ENCODE peak calls at places on chromosomes 11 and 22, in seven cellular contexts. C, N, H, X, I, Q and D are unnamed samples.

GRCh38 chr22:17954200-17954859 is 70.0 kb downstream of the MICAL3 start:
- DNase-seq in C (peak; percentile 95), N (no peak), H (no peak), X (no peak), I (no peak), Q (no peak), D (peak; percentile 97)

GRCh38 chr11:9273430-9274336 is 8.5 kb upstream of the DENND5A start:
- DNase-seq in C (no peak), N (peak; percentile 38), H (peak; percentile 36), X (no peak), I (no peak), Q (no peak), D (peak; percentile 26)

GRCh38 chr11:12482839-12483238 is 105.5 kb downstream of the PARVA start:
- DNase-seq in C (no peak), N (no peak), H (no peak), X (no peak), I (no peak), Q (peak; percentile 63), D (no peak)

GRCh38 chr11:64340671-64341335 is 799 bp downstream of the CCDC88B start:
- DNase-seq in C (no peak), N (no peak), H (no peak), X (peak; percentile 82), I (no peak), Q (no peak), D (no peak)

GRCh38 chr11:35927067-35927466 is 16.8 kb upstream of the LDLRAD3 start:
- DNase-seq in C (no peak), N (no peak), H (no peak), X (no peak), I (no peak), Q (no peak), D (no peak)

GRCh38 chr11:121112498-121113455 is 11.7 kb downstream of the TECTA start:
- DNase-seq in C (no peak), N (peak; percentile 80), H (peak; percentile 80), X (peak; percentile 76), I (peak; percentile 60), Q (peak; percentile 63), D (peak; percentile 67)

GRCh38 chr22:50301581-50301991 is 5.9 kb downstream of the PLXNB2 start:
- DNase-seq in C (no peak), N (no peak), H (no peak), X (no peak), I (no peak), Q (no peak), D (no peak)

GRCh38 chr11:80146231-80146630 is 705.4 kb upstream of the TENM4 start:
- DNase-seq in C (peak; percentile 93), N (peak; percentile 84), H (peak; percentile 5), X (no peak), I (no peak), Q (no peak), D (peak; percentile 96)

GRCh38 chr22:45999379-45999971 is 22.5 kb upstream of the WNT7B start:
- DNase-seq in C (no peak), N (no peak), H (no peak), X (no peak), I (no peak), Q (no peak), D (no peak)

GRCh38 chr11:67374571-67375276 is 1.3 kb upstream of the CLCF1 start:
- DNase-seq in C (no peak), N (no peak), H (peak; percentile 37), X (no peak), I (no peak), Q (no peak), D (peak; percentile 94)

GRCh38 chr22:28395920-28396447 is 283.7 kb downstream of the TTC28 start:
- DNase-seq in C (peak; percentile 20), N (peak; percentile 35), H (peak; percentile 59), X (no peak), I (no peak), Q (no peak), D (peak; percentile 26)

GRCh38 chr22:49720279-49720959 is 107.3 kb downstream of the BRD1 start:
- DNase-seq in C (no peak), N (no peak), H (no peak), X (no peak), I (no peak), Q (no peak), D (no peak)